ENCODE peak calls at places on chromosome 1, in six cellular contexts. U is activated T-cell treated with anti-CD3 and anti-CD28 coated beads for 1 hour, G is T follicular helper cell, W is NCI-H226, H is heart left ventricle, J is NCI-H1092 treated with DMSO at 0.1 percent for 48 hours. N is an unnamed sample.

GRCh38 chr1:188669715-188670114 is 1807.9 kb downstream of the BRINP3 start:
- DNase-seq in J (peak; percentile 9), H (no peak), G (no peak), W (peak; percentile 84), U (no peak), N (no peak)

GRCh38 chr1:114712987-114713386 is 3.6 kb downstream of the NRAS start:
- DNase-seq in J (no peak), H (no peak), G (no peak), U (no peak), W (no peak), N (no peak)

GRCh38 chr1:234369033-234369430 is 4.2 kb upstream of the COA6 start:
- DNase-seq in W (no peak), J (no peak), G (no peak), U (no peak), H (no peak), N (no peak)

GRCh38 chr1:56868761-56869160 is 14.2 kb downstream of the C8A start:
- DNase-seq in J (no peak), H (no peak), U (no peak), G (no peak), W (no peak), N (no peak)

GRCh38 chr1:66739401-66740157 is 12.7 kb upstream of the DYNLT5 start:
- DNase-seq in G (no peak), J (no peak), U (no peak), W (no peak), H (peak; percentile 17), N (no peak)

GRCh38 chr1:59814901-59815825 is at the start of gene HOOK1:
- DNase-seq in G (no peak), J (no peak), W (no peak), U (no peak), H (no peak), N (no peak)

GRCh38 chr1:94417962-94418663 is at the start of gene ABCD3:
- DNase-seq in H (peak; percentile 98), W (peak; percentile 98), U (peak; percentile 96), G (peak; percentile 94), J (peak; percentile 97), N (peak; percentile 99)

GRCh38 chr1:192235127-192235526 is 76.9 kb downstream of the RGS18 start:
- DNase-seq in W (peak; percentile 69), U (no peak), H (no peak), G (no peak), J (no peak), N (no peak)

GRCh38 chr1:171743014-171743870 is 1.4 kb upstream of the VAMP4 start:
- DNase-seq in G (no peak), J (no peak), U (no peak), H (no peak), W (no peak), N (no peak)

GRCh38 chr1:64082459-64082858 is 121.0 kb upstream of the UBE2U start:
- DNase-seq in W (peak; percentile 84), H (no peak), J (no peak), G (no peak), U (no peak), N (no peak)

GRCh38 chr1:2523191-2523890 is 3.1 kb downstream of the PANK4 start:
- DNase-seq in H (no peak), J (no peak), G (no peak), W (no peak), U (no peak), N (no peak)

GRCh38 chr1:180167721-180168467 is 13.2 kb downstream of the QSOX1 start:
- DNase-seq in W (peak; percentile 91), G (no peak), U (no peak), H (no peak), J (no peak), N (peak; percentile 87)

GRCh38 chr1:156471496-156472490 is 28.8 kb downstream of the MEF2D start:
- DNase-seq in H (peak; percentile 79), G (no peak), J (peak; percentile 90), W (no peak), U (no peak), N (no peak)

GRCh38 chr1:167808690-167809089 is 86.9 kb downstream of the MPZL1 start:
- DNase-seq in W (no peak), H (no peak), J (no peak), U (no peak), G (no peak), N (no peak)

GRCh38 chr1:115325876-115326275 is 12.2 kb downstream of the NGF start:
- DNase-seq in H (peak; percentile 34), U (no peak), W (no peak), G (no peak), J (no peak), N (no peak)

GRCh38 chr1:178399177-178399728 is 97.5 kb downstream of the CLEC20A start:
- DNase-seq in G (no peak), J (no peak), H (no peak), U (no peak), W (no peak), N (no peak)

N was measured in kidney.